ENCODE peak calls at places on chromosomes 3 and 15, in four cellular contexts. P is psoas muscle, D is fibroblast of villous mesenchyme, U is progenitor cell of endocrine pancreas. E is an unnamed sample.

GRCh38 chr15:53861792-53862191 is 102.3 kb upstream of the WDR72 start:
- DNase-seq in P (no peak), D (no peak), U (no peak), E (no peak)

GRCh38 chr3:136819784-136820640 is 1.1 kb downstream of the SLC35G2 start:
- DNase-seq in U (peak), D (peak), P (peak), E (peak)

GRCh38 chr3:104629038-104629437 is 737.7 kb upstream of the ALCAM start:
- DNase-seq in P (no peak), D (peak), U (no peak), E (no peak)

GRCh38 chr3:49900491-49901153 is 3.1 kb downstream of the MST1R start:
- DNase-seq in P (peak), U (no peak), D (no peak), E (no peak)

GRCh38 chr15:25512957-25513356 is 74.1 kb upstream of the UBE3A start:
- DNase-seq in P (no peak), U (no peak), D (no peak), E (no peak)

GRCh38 chr3:173913985-173914421 is 516.5 kb downstream of the NLGN1 start:
- DNase-seq in U (no peak), P (no peak), D (no peak), E (no peak)

GRCh38 chr15:28911295-28911979 is 25.7 kb downstream of the APBA2 start:
- DNase-seq in U (no peak), D (no peak), P (no peak), E (no peak)

GRCh38 chr3:143974877-143975238 is 3.2 kb downstream of the DIPK2A start:
- DNase-seq in U (no peak), P (no peak), D (peak), E (no peak)

GRCh38 chr15:85582076-85582718 is 201.8 kb downstream of the AKAP13 start:
- DNase-seq in P (no peak), D (peak), U (no peak), E (no peak)

GRCh38 chr15:71501344-71502128 is 308.8 kb upstream of the NR2E3 start:
- DNase-seq in P (no peak), D (no peak), U (no peak), E (no peak)

GRCh38 chr15:64855206-64856000 is 13.7 kb downstream of the PLEKHO2 start:
- DNase-seq in D (peak), P (no peak), U (no peak), E (no peak)

GRCh38 chr3:65436580-65436979 is 602.1 kb downstream of the MAGI1 start:
- DNase-seq in D (peak), U (no peak), P (no peak), E (peak)

GRCh38 chr3:87270908-87271727 is 5.3 kb downstream of the POU1F1 start:
- DNase-seq in D (no peak), U (no peak), P (no peak), E (no peak)

GRCh38 chr3:188993140-188993539 is 178.6 kb upstream of the TPRG1 start:
- DNase-seq in D (no peak), P (no peak), U (no peak), E (no peak)

DNA sequence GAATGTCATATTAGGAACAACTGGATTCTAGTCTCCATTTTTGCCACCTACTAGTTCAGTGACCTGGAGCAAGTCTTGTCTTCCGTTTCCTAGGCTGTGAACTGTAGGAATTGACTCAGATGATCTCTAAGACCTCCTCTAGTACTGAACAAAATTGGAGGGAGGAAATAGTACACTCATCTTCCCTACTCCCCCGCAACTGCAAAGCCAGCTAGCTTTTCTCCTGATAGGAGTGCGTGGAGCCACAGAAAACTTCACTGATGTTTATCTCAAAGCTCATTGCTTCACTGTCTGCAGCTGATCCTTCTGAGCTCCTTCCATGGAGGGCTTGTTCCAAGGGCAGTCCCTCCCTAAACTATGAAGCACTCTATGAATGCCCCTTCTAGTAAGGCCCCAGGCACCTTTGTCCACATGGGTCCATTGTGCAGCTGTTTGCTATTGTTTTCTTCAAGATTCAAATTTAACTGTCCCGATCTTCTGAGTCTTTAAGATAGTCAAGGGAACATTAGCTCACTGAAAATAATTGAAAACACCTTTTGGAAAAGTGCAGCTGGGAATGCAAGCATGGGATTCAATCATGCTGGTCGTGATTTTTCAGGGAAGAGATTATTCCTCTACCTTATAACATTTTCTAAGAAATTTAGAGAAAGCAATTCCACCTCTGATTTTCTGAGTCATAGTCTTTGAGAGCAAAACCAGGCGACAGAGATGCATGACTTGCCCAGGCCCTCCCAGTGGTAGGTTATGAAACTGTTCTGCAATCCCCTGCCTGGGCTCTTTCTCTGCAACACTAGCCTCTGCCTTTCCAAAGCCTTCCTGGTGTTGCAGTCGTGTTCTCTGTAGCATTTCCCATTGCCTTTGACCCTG is 24.3 kb downstream of the FILIP1L start:
- DNase-seq in D (peak), U (no peak), P (peak), E (peak)
- TF ChIP-seq CTCF in D (peak), U (peak), P (peak), E (peak)

GRCh38 chr3:13121553-13122001 is 48.3 kb upstream of the IQSEC1 start:
- DNase-seq in P (no peak), U (no peak), D (no peak), E (no peak)
- TF ChIP-seq CTCF in P (no peak), U (no peak), D (no peak), E (no peak)

DNA sequence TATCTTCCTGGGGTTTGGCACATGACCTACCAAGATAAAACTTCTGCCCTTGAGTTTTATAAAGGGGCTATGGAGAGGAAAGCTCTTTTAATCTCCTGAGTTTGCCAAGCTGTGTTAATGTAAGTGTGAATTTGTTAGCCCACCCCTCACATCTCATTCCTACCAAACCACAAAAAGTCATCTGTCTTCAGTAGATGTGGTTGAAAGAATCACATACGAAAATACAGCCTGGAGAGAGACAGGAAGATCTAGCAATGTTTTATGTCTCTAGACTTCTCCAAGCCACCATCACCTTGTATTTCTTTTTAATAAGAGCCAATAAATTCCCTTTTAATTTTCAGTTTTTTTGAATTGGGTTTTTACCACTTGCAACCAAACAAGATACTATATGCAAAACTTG is 68.9 kb upstream of the ZNF280D start:
- DNase-seq in P (no peak), U (no peak), D (no peak), E (no peak)
- TF ChIP-seq CTCF in P (no peak), U (no peak), D (no peak), E (no peak)

DNA sequence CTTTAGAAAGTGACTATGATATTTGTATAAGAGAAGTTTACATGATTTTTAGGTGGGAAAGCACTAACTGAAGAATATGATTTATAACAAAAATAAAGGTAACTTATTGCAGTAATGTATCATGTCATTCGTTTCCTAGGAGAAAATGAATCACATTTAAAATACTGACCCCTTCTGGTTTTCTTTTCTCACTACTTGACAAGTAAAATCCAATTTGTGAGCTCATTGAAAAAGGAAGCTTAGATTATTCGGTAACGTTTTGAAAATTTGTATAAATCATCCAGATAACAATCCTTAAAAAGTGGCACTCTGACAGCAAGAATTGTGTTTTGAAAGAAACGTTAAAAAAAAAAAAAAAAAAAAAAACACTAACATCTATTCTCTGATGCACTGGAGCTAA is 39.0 kb downstream of the NSUN3 start:
- DNase-seq in P (no peak), U (no peak), D (peak), E (no peak)
- TF ChIP-seq CTCF in P (no peak), U (peak), D (peak), E (no peak)

GRCh38 chr3:118504906-118505305 is 529.7 kb downstream of the IGSF11 start:
- DNase-seq in P (no peak), D (no peak), U (no peak), E (no peak)

GRCh38 chr3:118495243-118495642 is 539.4 kb downstream of the IGSF11 start:
- DNase-seq in D (no peak), U (no peak), P (no peak), E (no peak)

GRCh38 chr3:118505784-118506183 is 528.9 kb downstream of the IGSF11 start:
- DNase-seq in D (no peak), P (no peak), U (no peak), E (no peak)

DNA sequence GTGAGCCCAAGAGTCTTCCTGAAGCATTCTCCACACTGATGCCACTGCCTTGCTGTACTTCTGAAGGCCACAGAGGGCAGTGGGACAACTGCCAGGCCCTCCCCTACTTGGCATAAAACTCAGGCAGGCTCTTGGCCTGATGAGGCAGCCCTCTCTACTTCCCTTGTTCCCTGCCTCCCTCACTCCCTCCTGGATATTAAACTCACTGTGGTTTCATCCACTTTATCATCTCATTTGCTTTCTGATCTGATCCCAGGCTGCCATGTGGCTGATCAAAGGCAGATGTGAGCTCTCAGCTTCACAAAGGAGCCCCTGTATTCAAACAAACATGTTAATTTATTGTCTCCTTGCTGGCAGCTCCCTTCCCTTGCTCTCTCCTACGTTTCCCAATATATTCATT is 533.5 kb downstream of the IGSF11 start:
- DNase-seq in U (no peak), P (no peak), D (no peak), E (peak)
- TF ChIP-seq CTCF in U (peak), P (no peak), D (no peak), E (no peak)

GRCh38 chr15:75923756-75924155 is 20.1 kb downstream of the FBXO22 start:
- DNase-seq in D (no peak), P (no peak), U (no peak), E (no peak)

GRCh38 chr15:75925440-75925839 is 21.8 kb downstream of the FBXO22 start:
- DNase-seq in P (no peak), U (no peak), D (no peak), E (no peak)

GRCh38 chr15:75924576-75924975 is 20.9 kb downstream of the FBXO22 start:
- DNase-seq in D (no peak), P (no peak), U (no peak), E (no peak)

GRCh38 chr15:75920079-75920478 is 16.4 kb downstream of the FBXO22 start:
- DNase-seq in U (no peak), P (no peak), D (no peak), E (no peak)

DNA sequence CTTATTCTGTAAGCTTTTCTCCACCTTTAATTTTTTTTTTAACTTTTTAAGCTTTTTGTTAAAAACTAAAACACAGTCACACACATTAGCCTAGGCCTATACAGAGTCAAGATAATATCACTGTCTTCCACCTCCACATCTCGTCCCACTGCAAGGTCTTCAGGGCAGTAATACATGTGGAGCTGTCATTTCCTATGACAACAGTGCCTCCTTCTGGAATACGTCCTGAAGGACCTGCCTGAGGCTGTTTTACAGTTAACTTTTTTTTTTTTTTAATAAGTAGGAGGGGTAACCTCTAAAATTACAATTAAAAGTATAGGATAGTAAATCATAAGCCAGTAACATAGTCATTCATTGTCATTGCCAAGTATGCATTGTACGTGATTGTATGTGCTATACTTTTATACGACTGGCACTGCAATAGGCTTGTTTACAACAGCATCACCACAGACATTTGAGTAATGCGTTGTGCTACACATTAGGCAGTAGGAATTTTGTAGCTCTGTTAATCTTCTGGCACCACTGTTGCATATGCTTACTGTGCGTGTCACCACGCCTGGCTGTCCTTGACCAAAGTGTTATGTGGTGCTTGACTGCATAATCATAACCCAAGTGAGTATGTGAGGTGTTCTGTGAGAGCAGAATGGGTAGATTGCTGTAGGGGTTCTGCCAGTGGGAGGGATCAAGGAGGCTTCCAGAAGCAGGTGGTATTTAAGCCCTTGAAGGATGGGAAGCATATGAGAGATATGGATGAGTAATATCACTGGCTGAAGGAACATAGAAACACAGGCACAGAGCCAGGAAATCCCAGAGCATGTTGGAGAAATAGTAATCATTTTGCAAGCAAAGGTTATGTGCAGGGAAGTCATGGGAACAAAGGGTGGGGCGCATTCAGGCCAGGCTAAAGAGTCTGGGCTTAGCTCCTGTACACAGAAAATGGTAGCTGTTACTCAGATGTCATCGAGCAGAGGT is 18.3 kb downstream of the FBXO22 start:
- DNase-seq in D (peak), P (no peak), U (no peak), E (peak)
- TF ChIP-seq CTCF in D (peak), P (peak), U (peak), E (no peak)

GRCh38 chr3:187242900-187243299 is 45.6 kb downstream of the RTP1 start:
- DNase-seq in P (no peak), U (no peak), D (no peak), E (no peak)

GRCh38 chr3:187252311-187252710 is 39.2 kb downstream of the MASP1 start:
- DNase-seq in U (no peak), D (no peak), P (no peak), E (no peak)

GRCh38 chr3:187243933-187244564 is 46.8 kb downstream of the RTP1 start:
- DNase-seq in D (peak), P (no peak), U (no peak), E (no peak)

GRCh38 chr3:187251599-187251998 is 39.9 kb downstream of the MASP1 start:
- DNase-seq in U (no peak), P (no peak), D (no peak), E (no peak)

DNA sequence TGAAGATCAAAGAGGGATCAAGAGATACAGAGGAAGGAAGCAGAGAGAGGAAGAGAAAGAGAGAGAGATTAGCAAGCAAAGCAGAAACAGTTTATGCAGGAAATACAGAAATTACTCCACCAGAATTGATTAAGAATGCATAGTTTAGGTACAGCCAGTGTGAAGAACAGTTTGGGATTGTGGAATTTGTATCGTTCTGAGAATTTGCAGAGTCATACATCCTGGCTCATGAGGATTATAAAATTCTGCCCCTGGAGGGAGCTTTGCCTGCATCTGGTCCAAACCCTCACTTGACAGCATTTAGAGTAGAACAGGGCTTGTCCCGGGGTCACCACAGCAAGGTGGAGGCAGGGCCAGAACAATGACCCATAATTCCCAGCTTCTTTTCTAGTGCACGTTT is 44.1 kb downstream of the MASP1 start:
- DNase-seq in P (no peak), U (no peak), D (peak), E (no peak)
- TF ChIP-seq CTCF in P (no peak), U (no peak), D (no peak), E (no peak)

GRCh38 chr3:125960066-125960424 is 8.9 kb upstream of the ROPN1B start:
- DNase-seq in U (no peak), P (no peak), D (no peak), E (no peak)
- TF ChIP-seq CTCF in U (no peak), P (no peak), D (no peak), E (no peak)

GRCh38 chr3:139934557-139935070 is 371 bp upstream of the CLSTN2 start:
- DNase-seq in P (peak), D (peak), U (peak), E (peak)

GRCh38 chr3:139937674-139938279 is 2.8 kb downstream of the CLSTN2 start:
- DNase-seq in P (peak), D (peak), U (no peak), E (peak)

GRCh38 chr3:139939681-139940190 is 4.8 kb downstream of the CLSTN2 start:
- DNase-seq in U (no peak), D (no peak), P (no peak), E (no peak)

GRCh38 chr3:139935866-139936817 is 1.2 kb downstream of the CLSTN2 start:
- DNase-seq in P (peak), D (peak), U (no peak), E (peak)

DNA sequence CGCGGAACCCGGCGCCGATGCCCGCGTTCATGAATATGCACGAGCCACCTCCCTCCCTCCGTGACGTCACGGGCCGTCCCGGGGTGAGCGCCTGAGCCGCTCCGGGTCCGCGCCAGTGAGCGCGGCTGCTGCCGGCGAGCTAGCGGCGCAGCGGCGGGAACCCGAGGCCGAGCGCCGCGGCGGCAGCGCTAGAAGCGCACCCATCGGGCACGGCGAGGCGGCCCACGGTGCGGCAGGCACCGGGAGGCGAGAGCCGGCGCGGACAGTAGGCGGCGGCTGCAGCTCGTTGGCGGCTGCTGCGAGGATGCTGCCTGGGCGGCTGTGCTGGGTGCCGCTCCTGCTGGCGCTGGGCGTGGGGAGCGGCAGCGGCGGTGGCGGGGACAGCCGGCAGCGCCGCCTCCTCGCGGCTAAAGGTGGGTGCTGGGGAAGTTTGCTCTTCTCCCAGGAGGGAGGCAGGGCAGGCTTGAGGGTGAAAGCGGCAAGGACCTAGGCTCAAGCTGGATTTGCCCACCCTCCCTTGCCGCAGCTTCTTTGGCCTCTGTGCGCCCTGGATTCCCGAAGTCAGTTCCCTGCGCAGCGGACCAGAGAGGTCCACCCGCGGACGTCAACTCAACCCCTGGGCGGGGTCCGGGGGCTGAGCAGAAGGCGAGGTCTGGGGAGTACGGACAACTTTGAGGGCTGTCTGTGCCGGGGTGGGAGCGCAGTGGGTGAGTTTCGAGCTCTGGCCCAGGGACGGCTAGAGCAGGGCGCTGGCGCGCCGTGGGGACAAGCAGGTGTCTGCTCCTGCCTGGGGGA is at the start of gene CLSTN2:
- DNase-seq in D (peak), U (peak), P (peak), E (peak)
- TF ChIP-seq CTCF in D (no peak), U (no peak), P (peak), E (no peak)

GRCh38 chr3:187974857-187975257 is 179.1 kb upstream of the LPP start:
- DNase-seq in P (no peak), U (no peak), D (no peak), E (no peak)
- TF ChIP-seq CTCF in P (peak), U (no peak), D (peak), E (no peak)

E was measured in glutamatergic neuron.